ENCODE peak calls at places on chromosome 17, in six cellular contexts. D is CD4-positive, alpha-beta T cell; A is thoracic aorta; G is osteoblast; E is esophagus squamous epithelium; F is tibial artery. S is an unnamed sample.

GRCh38 chr17:79835953-79836951 is 3.0 kb downstream of the CBX4 start:
- DNase-seq in D (no peak), A (no peak), G (peak), E (no peak), F (no peak), S (peak)

GRCh38 chr17:21021208-21021803 is 21.5 kb downstream of the USP22 start:
- DNase-seq in D (no peak), A (no peak), G (no peak), E (no peak), F (no peak), S (no peak)

GRCh38 chr17:67110619-67111018 is 66.3 kb downstream of the CACNG1 start:
- DNase-seq in D (no peak), A (no peak), G (no peak), E (no peak), F (no peak), S (no peak)

GRCh38 chr17:46212634-46213435 is 19.6 kb upstream of the KANSL1 start:
- DNase-seq in D (peak), A (peak), G (peak), E (no peak), F (peak), S (peak)

GRCh38 chr17:77693776-77694175 is 264.7 kb upstream of the TNRC6C start:
- DNase-seq in D (no peak), A (no peak), G (no peak), E (no peak), F (peak), S (no peak)

GRCh38 chr17:31680126-31680525 is 178.9 kb downstream of the COPRS start:
- DNase-seq in D (no peak), A (no peak), G (no peak), E (no peak), F (no peak), S (peak)

GRCh38 chr17:80789356-80789902 is 202.2 kb upstream of the CHMP6 start:
- DNase-seq in D (no peak), A (peak), G (peak), E (no peak), F (peak), S (no peak)

GRCh38 chr17:3582921-3583320 is 25.3 kb upstream of the TRPV3 start:
- DNase-seq in D (no peak), A (no peak), G (peak), E (no peak), F (no peak), S (peak)

GRCh38 chr17:27293359-27293897 is 486 bp upstream of the WSB1 start:
- DNase-seq in D (no peak), A (no peak), G (peak), E (no peak), F (peak), S (no peak)

GRCh38 chr17:79630120-79630519 is 19.3 kb upstream of the RBFOX3 start:
- DNase-seq in D (no peak), A (no peak), G (no peak), E (no peak), F (peak), S (no peak)

GRCh38 chr17:16478693-16479092 is 13.3 kb downstream of the LRRC75A start:
- DNase-seq in D (no peak), A (no peak), G (peak), E (no peak), F (no peak), S (no peak)

GRCh38 chr17:35799942-35800341 is 4.5 kb upstream of the MMP28 start:
- DNase-seq in D (no peak), A (no peak), G (peak), E (no peak), F (peak), S (peak)

GRCh38 chr17:80892019-80892855 is 99.4 kb upstream of the CHMP6 start:
- DNase-seq in D (peak), A (peak), G (peak), E (peak), F (peak), S (peak)

GRCh38 chr17:4485676-4486646 is 12.7 kb upstream of the SPNS2 start:
- DNase-seq in D (peak), A (no peak), G (peak), E (no peak), F (no peak), S (no peak)

GRCh38 chr17:66637491-66637890 is 197.4 kb upstream of the CACNG5 start:
- DNase-seq in D (no peak), A (no peak), G (no peak), E (no peak), F (no peak), S (no peak)

GRCh38 chr17:4307179-4307930 is 43.6 kb upstream of the ANKFY1 start:
- DNase-seq in D (no peak), A (no peak), G (no peak), E (no peak), F (no peak), S (no peak)

GRCh38 chr17:261640-262039 is 80.2 kb upstream of the DOC2B start:
- DNase-seq in D (no peak), A (no peak), G (no peak), E (no peak), F (no peak), S (no peak)

GRCh38 chr17:63997341-63998048 is 656 bp upstream of the PRR29 start:
- DNase-seq in D (no peak), A (no peak), G (peak), E (no peak), F (peak), S (no peak)

GRCh38 chr17:17349724-17350106 is 46.5 kb downstream of the NT5M start:
- DNase-seq in D (no peak), A (no peak), G (peak), E (no peak), F (peak), S (no peak)

GRCh38 chr17:79655672-79656290 is 44.9 kb upstream of the RBFOX3 start:
- DNase-seq in D (no peak), A (no peak), G (no peak), E (no peak), F (peak), S (no peak)

GRCh38 chr17:34366051-34366450 is 3.0 kb upstream of the CCL1 start:
- DNase-seq in D (no peak), A (no peak), G (no peak), E (no peak), F (no peak), S (peak)

GRCh38 chr17:79812969-79813825 is 16.3 kb upstream of the CBX8 start:
- DNase-seq in D (no peak), A (no peak), G (peak), E (no peak), F (no peak), S (no peak)

GRCh38 chr17:10216213-10216982 is 18.0 kb upstream of the GAS7 start:
- DNase-seq in D (no peak), A (no peak), G (no peak), E (no peak), F (no peak), S (no peak)

GRCh38 chr17:3602499-3602898 is 6.7 kb downstream of the TRPV1 start:
- DNase-seq in D (no peak), A (no peak), G (peak), E (no peak), F (no peak), S (no peak)

GRCh38 chr17:82332669-82333278 is 792 bp downstream of the SECTM1 start:
- DNase-seq in D (peak), A (no peak), G (peak), E (no peak), F (no peak), S (peak)
- TF ChIP-seq CTCF in D (no peak), A (no peak), G (no peak), E (no peak), F (no peak), S (no peak)

GRCh38 chr17:72615627-72615991 is 476.9 kb downstream of the SLC39A11 start:
- DNase-seq in D (no peak), A (no peak), G (no peak), E (no peak), F (no peak), S (no peak)
- H3K27ac ChIP-seq in D (no peak), A (no peak), G (peak), E (no peak), F (no peak), S (no peak)

GRCh38 chr17:13346996-13347762 is 254.6 kb downstream of the HS3ST3A1 start:
- DNase-seq in D (no peak), A (no peak), G (no peak), E (no peak), F (no peak), S (no peak)

GRCh38 chr17:13351046-13351445 is 250.7 kb downstream of the HS3ST3A1 start:
- DNase-seq in D (no peak), A (no peak), G (peak), E (no peak), F (no peak), S (no peak)

GRCh38 chr17:13346592-13346991 is 255.1 kb downstream of the HS3ST3A1 start:
- DNase-seq in D (no peak), A (no peak), G (no peak), E (no peak), F (no peak), S (no peak)

GRCh38 chr17:13350466-13350865 is 251.3 kb downstream of the HS3ST3A1 start:
- DNase-seq in D (no peak), A (no peak), G (no peak), E (no peak), F (no peak), S (no peak)

DNA sequence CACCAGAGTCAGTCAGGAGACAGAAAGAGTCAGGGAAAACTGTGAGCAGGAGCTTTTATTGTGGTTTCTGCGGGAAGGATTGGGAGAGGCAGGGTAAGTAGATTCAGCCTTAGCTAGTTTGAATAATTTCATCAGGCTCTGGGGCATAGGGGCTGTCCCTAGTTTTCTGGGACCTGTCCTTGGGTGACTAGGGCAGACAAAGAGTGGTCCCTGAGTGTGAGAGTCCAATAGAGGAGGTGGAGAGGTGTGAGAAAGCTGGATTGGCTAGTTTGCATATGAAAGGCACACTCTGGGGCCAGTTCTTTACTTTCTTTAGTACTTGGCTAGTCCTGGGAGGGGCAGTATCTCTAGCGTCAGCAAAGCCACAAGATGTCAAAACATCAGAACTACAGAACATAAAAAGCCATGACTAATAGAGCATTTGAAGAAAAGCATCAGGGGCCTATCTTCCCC is 255.6 kb downstream of the HS3ST3A1 start:
- DNase-seq in D (no peak), A (no peak), G (no peak), E (no peak), F (no peak), S (no peak)
- TF ChIP-seq CTCF in D (no peak), A (no peak), G (no peak), E (no peak), F (no peak), S (no peak)

DNA sequence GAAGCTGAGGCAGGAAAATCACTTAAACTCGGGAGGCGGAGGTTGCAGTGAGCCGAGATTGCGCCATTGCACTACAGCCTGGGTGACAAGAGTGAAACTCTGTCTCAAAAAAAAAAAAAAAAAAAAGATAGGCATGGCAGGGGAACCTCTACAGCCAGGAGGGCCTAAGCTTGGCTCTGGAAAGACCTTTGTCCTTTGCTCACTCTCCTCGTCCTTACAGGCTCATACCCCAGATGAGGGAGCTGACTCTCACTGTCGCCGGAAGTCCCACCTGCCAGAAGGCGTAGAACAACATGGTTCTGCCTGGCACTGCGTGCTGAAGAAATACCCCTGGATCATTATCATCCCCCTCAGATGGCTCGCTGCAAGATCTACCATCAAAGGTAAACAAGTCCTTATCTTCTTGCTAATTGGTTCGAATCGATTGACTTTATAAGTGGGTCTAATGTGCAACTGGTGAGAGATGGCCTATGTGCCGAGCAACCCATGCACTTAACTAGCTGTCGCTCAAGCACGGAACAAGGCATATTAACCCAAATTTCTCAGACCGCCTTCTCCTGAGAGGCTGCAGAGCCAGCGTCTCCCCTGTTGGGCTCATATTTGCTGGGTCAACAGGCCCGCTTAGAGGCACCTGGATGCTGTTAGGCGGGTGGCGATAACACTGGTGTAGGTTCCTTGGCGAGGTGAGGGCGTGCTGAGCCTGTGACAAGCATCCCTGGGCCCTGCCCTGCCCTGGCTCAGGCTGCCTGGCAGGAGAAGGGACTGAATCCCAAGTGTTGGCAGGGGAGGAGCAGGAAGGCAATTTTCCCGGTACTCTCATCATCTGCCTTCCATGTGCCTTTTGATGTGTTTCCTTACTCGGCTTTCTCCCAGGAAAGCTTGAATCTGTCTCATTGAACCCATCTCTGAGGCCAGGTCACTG is 29.6 kb downstream of the RTN4RL1 start:
- DNase-seq in D (no peak), A (no peak), G (peak), E (no peak), F (no peak), S (no peak)
- H3K27ac ChIP-seq in D (no peak), A (no peak), G (no peak), E (no peak), F (no peak), S (no peak)

GRCh38 chr17:28421775-28422305 is 15.8 kb upstream of the SLC46A1 start:
- DNase-seq in D (no peak), A (no peak), G (no peak), E (no peak), F (no peak), S (no peak)

GRCh38 chr17:28412131-28412530 is 6.1 kb upstream of the SLC46A1 start:
- DNase-seq in D (no peak), A (no peak), G (no peak), E (no peak), F (no peak), S (no peak)

GRCh38 chr17:28415886-28416285 is 9.9 kb upstream of the SLC46A1 start:
- DNase-seq in D (no peak), A (no peak), G (no peak), E (no peak), F (no peak), S (no peak)

GRCh38 chr17:28413804-28414203 is 7.8 kb upstream of the SLC46A1 start:
- DNase-seq in D (no peak), A (no peak), G (no peak), E (no peak), F (no peak), S (no peak)

GRCh38 chr17:28416703-28417311 is 10.8 kb upstream of the SLC46A1 start:
- DNase-seq in D (peak), A (no peak), G (peak), E (no peak), F (no peak), S (peak)
- TF ChIP-seq CTCF in D (peak), A (no peak), G (peak), E (peak), F (peak), S (peak)

DNA sequence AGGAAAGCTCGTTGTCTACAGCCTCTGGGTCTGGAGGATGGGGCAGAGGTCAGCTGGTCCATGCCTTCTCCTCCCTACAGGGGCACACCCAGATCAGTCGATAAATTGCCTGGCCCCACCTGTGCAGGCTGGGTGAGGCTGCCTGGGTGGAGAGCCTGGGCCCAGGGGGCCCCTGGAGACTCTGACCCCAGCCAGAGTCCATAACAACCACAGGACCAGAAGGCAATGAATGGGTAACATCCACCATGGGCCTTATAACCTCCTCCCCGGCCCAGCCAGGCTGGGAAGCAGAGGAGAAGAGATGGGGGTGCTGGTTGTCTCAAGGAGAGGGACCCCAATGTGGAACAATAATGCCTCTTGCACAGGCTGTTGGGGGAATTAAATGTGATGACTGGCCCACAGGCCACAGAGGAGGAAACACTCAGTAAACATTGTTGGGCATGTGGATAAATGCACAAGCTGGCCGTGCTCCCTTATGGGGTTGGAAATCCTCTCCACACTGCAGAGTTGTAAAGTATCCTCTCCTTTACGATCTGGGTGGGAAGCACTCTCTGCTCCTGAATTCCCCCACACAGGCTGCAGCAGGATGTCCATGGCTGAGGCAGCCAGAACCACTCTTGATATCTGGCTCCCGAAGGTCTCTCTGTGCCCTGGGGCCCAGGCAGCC is 56.7 kb upstream of the TOB1 start:
- DNase-seq in D (no peak), A (no peak), G (peak), E (no peak), F (no peak), S (no peak)
- H3K27ac ChIP-seq in D (no peak), A (no peak), G (no peak), E (peak), F (no peak), S (no peak)

GRCh38 chr17:60637683-60638082 is 37.7 kb downstream of the PPM1D start:
- DNase-seq in D (no peak), A (no peak), G (no peak), E (no peak), F (no peak), S (no peak)

GRCh38 chr17:60641810-60642220 is 35.8 kb upstream of the BCAS3 start:
- DNase-seq in D (peak), A (no peak), G (peak), E (no peak), F (peak), S (peak)

GRCh38 chr17:60639019-60639330 is 38.7 kb upstream of the BCAS3 start:
- DNase-seq in D (no peak), A (no peak), G (no peak), E (no peak), F (no peak), S (no peak)

GRCh38 chr17:60640503-60640902 is 37.1 kb upstream of the BCAS3 start:
- DNase-seq in D (no peak), A (no peak), G (no peak), E (no peak), F (no peak), S (no peak)

GRCh38 chr17:60641126-60641525 is 36.5 kb upstream of the BCAS3 start:
- DNase-seq in D (no peak), A (no peak), G (no peak), E (no peak), F (no peak), S (no peak)
- TF ChIP-seq CTCF in D (no peak), A (no peak), G (no peak), E (no peak), F (no peak), S (no peak)

S was measured in lung.